ENCODE peak calls at places on chromosomes 6 and 20, in eight cellular contexts. One of them, this sample, is unnamed.

GRCh38 chr20:10447028-10447427 is 11.9 kb downstream of the SLX4IP start:
- DNase-seq in GM12865: peak; percentile 93
- DNase-seq in activated effector memory CD4-positive, alpha-beta T cell treated with Interleukin-2 at 50 U/mL for 16 hours: peak; percentile 29
- DNase-seq in dorsolateral prefrontal cortex: no peak
- DNase-seq in activated CD4-positive, alpha-beta memory T cell treated with anti-CD3 and anti-CD28 coated beads, Interleukin-2, amount 10 ng/mL, durations not matched to agents 7 days and 5 days: peak; percentile 69
- DNase-seq in activated T-cell treated with anti-CD3 and anti-CD28 coated beads, Interleukin-2, amount 50 U/mL, for 1 hour: no peak
- DNase-seq in D721Med: no peak
- DNase-seq in T47D: no peak
- DNase-seq in this sample: no peak

GRCh38 chr6:166402582-166403277 is 20.0 kb upstream of the MPC1 start:
- DNase-seq in GM12865: no peak
- DNase-seq in activated effector memory CD4-positive, alpha-beta T cell treated with Interleukin-2 at 50 U/mL for 16 hours: no peak
- DNase-seq in dorsolateral prefrontal cortex: no peak
- DNase-seq in activated CD4-positive, alpha-beta memory T cell treated with anti-CD3 and anti-CD28 coated beads, Interleukin-2, amount 10 ng/mL, durations not matched to agents 7 days and 5 days: peak; percentile 7
- DNase-seq in activated T-cell treated with anti-CD3 and anti-CD28 coated beads, Interleukin-2, amount 50 U/mL, for 1 hour: no peak
- DNase-seq in D721Med: no peak
- DNase-seq in T47D: no peak
- DNase-seq in this sample: no peak

GRCh38 chr6:151070666-151071065 is 169.1 kb upstream of the AKAP12 start:
- DNase-seq in GM12865: no peak
- DNase-seq in activated effector memory CD4-positive, alpha-beta T cell treated with Interleukin-2 at 50 U/mL for 16 hours: no peak
- DNase-seq in dorsolateral prefrontal cortex: no peak
- DNase-seq in activated CD4-positive, alpha-beta memory T cell treated with anti-CD3 and anti-CD28 coated beads, Interleukin-2, amount 10 ng/mL, durations not matched to agents 7 days and 5 days: peak; percentile 3
- DNase-seq in activated T-cell treated with anti-CD3 and anti-CD28 coated beads, Interleukin-2, amount 50 U/mL, for 1 hour: no peak
- DNase-seq in D721Med: no peak
- DNase-seq in T47D: no peak
- DNase-seq in this sample: no peak

GRCh38 chr6:158999154-158999668 is 791 bp downstream of the RSPH3 start:
- DNase-seq in GM12865: no peak
- DNase-seq in activated effector memory CD4-positive, alpha-beta T cell treated with Interleukin-2 at 50 U/mL for 16 hours: no peak
- DNase-seq in dorsolateral prefrontal cortex: no peak
- DNase-seq in activated CD4-positive, alpha-beta memory T cell treated with anti-CD3 and anti-CD28 coated beads, Interleukin-2, amount 10 ng/mL, durations not matched to agents 7 days and 5 days: no peak
- DNase-seq in activated T-cell treated with anti-CD3 and anti-CD28 coated beads, Interleukin-2, amount 50 U/mL, for 1 hour: no peak
- DNase-seq in D721Med: no peak
- DNase-seq in T47D: peak; percentile 4
- DNase-seq in this sample: no peak

GRCh38 chr6:32152414-32153251 is 894 bp upstream of the PRRT1 start:
- DNase-seq in GM12865: no peak
- DNase-seq in activated effector memory CD4-positive, alpha-beta T cell treated with Interleukin-2 at 50 U/mL for 16 hours: no peak
- DNase-seq in dorsolateral prefrontal cortex: no peak
- DNase-seq in activated CD4-positive, alpha-beta memory T cell treated with anti-CD3 and anti-CD28 coated beads, Interleukin-2, amount 10 ng/mL, durations not matched to agents 7 days and 5 days: no peak
- DNase-seq in activated T-cell treated with anti-CD3 and anti-CD28 coated beads, Interleukin-2, amount 50 U/mL, for 1 hour: no peak
- DNase-seq in D721Med: no peak
- DNase-seq in T47D: peak; percentile 42
- DNase-seq in this sample: no peak

GRCh38 chr6:52263709-52264320 is 19.5 kb upstream of the IL17F start:
- DNase-seq in GM12865: peak; percentile 78
- DNase-seq in activated effector memory CD4-positive, alpha-beta T cell treated with Interleukin-2 at 50 U/mL for 16 hours: peak; percentile 48
- DNase-seq in dorsolateral prefrontal cortex: no peak
- DNase-seq in activated CD4-positive, alpha-beta memory T cell treated with anti-CD3 and anti-CD28 coated beads, Interleukin-2, amount 10 ng/mL, durations not matched to agents 7 days and 5 days: peak; percentile 77
- DNase-seq in activated T-cell treated with anti-CD3 and anti-CD28 coated beads, Interleukin-2, amount 50 U/mL, for 1 hour: peak; percentile 71
- DNase-seq in D721Med: no peak
- DNase-seq in T47D: peak; percentile 68
- DNase-seq in this sample: no peak

GRCh38 chr6:31498748-31499147 is 803 bp downstream of the MICB start:
- DNase-seq in GM12865: no peak
- DNase-seq in activated effector memory CD4-positive, alpha-beta T cell treated with Interleukin-2 at 50 U/mL for 16 hours: no peak
- DNase-seq in dorsolateral prefrontal cortex: no peak
- DNase-seq in activated CD4-positive, alpha-beta memory T cell treated with anti-CD3 and anti-CD28 coated beads, Interleukin-2, amount 10 ng/mL, durations not matched to agents 7 days and 5 days: no peak
- DNase-seq in activated T-cell treated with anti-CD3 and anti-CD28 coated beads, Interleukin-2, amount 50 U/mL, for 1 hour: no peak
- DNase-seq in D721Med: no peak
- DNase-seq in T47D: peak; percentile 42
- DNase-seq in this sample: no peak

GRCh38 chr20:59583428-59584277 is 20.7 kb upstream of the PHACTR3 start:
- DNase-seq in GM12865: no peak
- DNase-seq in activated effector memory CD4-positive, alpha-beta T cell treated with Interleukin-2 at 50 U/mL for 16 hours: no peak
- DNase-seq in dorsolateral prefrontal cortex: no peak
- DNase-seq in activated CD4-positive, alpha-beta memory T cell treated with anti-CD3 and anti-CD28 coated beads, Interleukin-2, amount 10 ng/mL, durations not matched to agents 7 days and 5 days: no peak
- DNase-seq in activated T-cell treated with anti-CD3 and anti-CD28 coated beads, Interleukin-2, amount 50 U/mL, for 1 hour: no peak
- DNase-seq in D721Med: no peak
- DNase-seq in T47D: no peak
- DNase-seq in this sample: peak; percentile 90

GRCh38 chr6:5979650-5980427 is 26.9 kb downstream of the NRN1 start:
- DNase-seq in GM12865: no peak
- DNase-seq in activated effector memory CD4-positive, alpha-beta T cell treated with Interleukin-2 at 50 U/mL for 16 hours: no peak
- DNase-seq in dorsolateral prefrontal cortex: no peak
- DNase-seq in activated CD4-positive, alpha-beta memory T cell treated with anti-CD3 and anti-CD28 coated beads, Interleukin-2, amount 10 ng/mL, durations not matched to agents 7 days and 5 days: no peak
- DNase-seq in activated T-cell treated with anti-CD3 and anti-CD28 coated beads, Interleukin-2, amount 50 U/mL, for 1 hour: no peak
- DNase-seq in D721Med: no peak
- DNase-seq in T47D: no peak
- DNase-seq in this sample: no peak

GRCh38 chr6:128202169-128202765 is 301.4 kb upstream of the THEMIS start:
- DNase-seq in GM12865: no peak
- DNase-seq in activated effector memory CD4-positive, alpha-beta T cell treated with Interleukin-2 at 50 U/mL for 16 hours: no peak
- DNase-seq in dorsolateral prefrontal cortex: no peak
- DNase-seq in activated CD4-positive, alpha-beta memory T cell treated with anti-CD3 and anti-CD28 coated beads, Interleukin-2, amount 10 ng/mL, durations not matched to agents 7 days and 5 days: no peak
- DNase-seq in activated T-cell treated with anti-CD3 and anti-CD28 coated beads, Interleukin-2, amount 50 U/mL, for 1 hour: no peak
- DNase-seq in D721Med: no peak
- DNase-seq in T47D: no peak
- DNase-seq in this sample: no peak

GRCh38 chr6:43873806-43874714 is 104.0 kb downstream of the VEGFA start:
- DNase-seq in GM12865: no peak
- DNase-seq in activated effector memory CD4-positive, alpha-beta T cell treated with Interleukin-2 at 50 U/mL for 16 hours: no peak
- DNase-seq in dorsolateral prefrontal cortex: no peak
- DNase-seq in activated CD4-positive, alpha-beta memory T cell treated with anti-CD3 and anti-CD28 coated beads, Interleukin-2, amount 10 ng/mL, durations not matched to agents 7 days and 5 days: no peak
- DNase-seq in activated T-cell treated with anti-CD3 and anti-CD28 coated beads, Interleukin-2, amount 50 U/mL, for 1 hour: no peak
- DNase-seq in D721Med: no peak
- DNase-seq in T47D: no peak
- DNase-seq in this sample: no peak

GRCh38 chr20:63117151-63117550 is 98.8 kb downstream of the YTHDF1 start:
- DNase-seq in GM12865: no peak
- DNase-seq in activated effector memory CD4-positive, alpha-beta T cell treated with Interleukin-2 at 50 U/mL for 16 hours: no peak
- DNase-seq in dorsolateral prefrontal cortex: no peak
- DNase-seq in activated CD4-positive, alpha-beta memory T cell treated with anti-CD3 and anti-CD28 coated beads, Interleukin-2, amount 10 ng/mL, durations not matched to agents 7 days and 5 days: no peak
- DNase-seq in activated T-cell treated with anti-CD3 and anti-CD28 coated beads, Interleukin-2, amount 50 U/mL, for 1 hour: no peak
- DNase-seq in D721Med: no peak
- DNase-seq in T47D: no peak
- DNase-seq in this sample: no peak

GRCh38 chr20:3980260-3981131 is 34.9 kb downstream of the RNF24 start:
- DNase-seq in GM12865: peak; percentile 29
- DNase-seq in activated effector memory CD4-positive, alpha-beta T cell treated with Interleukin-2 at 50 U/mL for 16 hours: no peak
- DNase-seq in dorsolateral prefrontal cortex: no peak
- DNase-seq in activated CD4-positive, alpha-beta memory T cell treated with anti-CD3 and anti-CD28 coated beads, Interleukin-2, amount 10 ng/mL, durations not matched to agents 7 days and 5 days: peak; percentile 38
- DNase-seq in activated T-cell treated with anti-CD3 and anti-CD28 coated beads, Interleukin-2, amount 50 U/mL, for 1 hour: peak; percentile 30
- DNase-seq in D721Med: no peak
- DNase-seq in T47D: no peak
- DNase-seq in this sample: no peak

GRCh38 chr6:26403888-26404287 is 1.8 kb downstream of the BTN3A1 start:
- DNase-seq in GM12865: no peak
- DNase-seq in activated effector memory CD4-positive, alpha-beta T cell treated with Interleukin-2 at 50 U/mL for 16 hours: no peak
- DNase-seq in dorsolateral prefrontal cortex: no peak
- DNase-seq in activated CD4-positive, alpha-beta memory T cell treated with anti-CD3 and anti-CD28 coated beads, Interleukin-2, amount 10 ng/mL, durations not matched to agents 7 days and 5 days: no peak
- DNase-seq in activated T-cell treated with anti-CD3 and anti-CD28 coated beads, Interleukin-2, amount 50 U/mL, for 1 hour: no peak
- DNase-seq in D721Med: no peak
- DNase-seq in T47D: no peak
- DNase-seq in this sample: no peak

GRCh38 chr6:85675030-85675819 is 32.5 kb upstream of the SYNCRIP start:
- DNase-seq in GM12865: peak; percentile 32
- DNase-seq in activated effector memory CD4-positive, alpha-beta T cell treated with Interleukin-2 at 50 U/mL for 16 hours: no peak
- DNase-seq in dorsolateral prefrontal cortex: no peak
- DNase-seq in activated CD4-positive, alpha-beta memory T cell treated with anti-CD3 and anti-CD28 coated beads, Interleukin-2, amount 10 ng/mL, durations not matched to agents 7 days and 5 days: no peak
- DNase-seq in activated T-cell treated with anti-CD3 and anti-CD28 coated beads, Interleukin-2, amount 50 U/mL, for 1 hour: no peak
- DNase-seq in D721Med: no peak
- DNase-seq in T47D: no peak
- DNase-seq in this sample: no peak

GRCh38 chr20:3121955-3122610 is 37.6 kb upstream of the AVP start:
- DNase-seq in GM12865: no peak
- DNase-seq in activated effector memory CD4-positive, alpha-beta T cell treated with Interleukin-2 at 50 U/mL for 16 hours: no peak
- DNase-seq in dorsolateral prefrontal cortex: no peak
- DNase-seq in activated CD4-positive, alpha-beta memory T cell treated with anti-CD3 and anti-CD28 coated beads, Interleukin-2, amount 10 ng/mL, durations not matched to agents 7 days and 5 days: no peak
- DNase-seq in activated T-cell treated with anti-CD3 and anti-CD28 coated beads, Interleukin-2, amount 50 U/mL, for 1 hour: no peak
- DNase-seq in D721Med: no peak
- DNase-seq in T47D: no peak
- DNase-seq in this sample: no peak

GRCh38 chr20:2133318-2134183 is 31.9 kb downstream of the STK35 start:
- DNase-seq in GM12865: no peak
- DNase-seq in activated effector memory CD4-positive, alpha-beta T cell treated with Interleukin-2 at 50 U/mL for 16 hours: no peak
- DNase-seq in dorsolateral prefrontal cortex: no peak
- DNase-seq in activated CD4-positive, alpha-beta memory T cell treated with anti-CD3 and anti-CD28 coated beads, Interleukin-2, amount 10 ng/mL, durations not matched to agents 7 days and 5 days: no peak
- DNase-seq in activated T-cell treated with anti-CD3 and anti-CD28 coated beads, Interleukin-2, amount 50 U/mL, for 1 hour: no peak
- DNase-seq in D721Med: no peak
- DNase-seq in T47D: no peak
- DNase-seq in this sample: no peak

GRCh38 chr6:75381878-75382633 is 97.5 kb upstream of the TMEM30A start:
- DNase-seq in GM12865: no peak
- DNase-seq in activated effector memory CD4-positive, alpha-beta T cell treated with Interleukin-2 at 50 U/mL for 16 hours: no peak
- DNase-seq in dorsolateral prefrontal cortex: no peak
- DNase-seq in activated CD4-positive, alpha-beta memory T cell treated with anti-CD3 and anti-CD28 coated beads, Interleukin-2, amount 10 ng/mL, durations not matched to agents 7 days and 5 days: no peak
- DNase-seq in activated T-cell treated with anti-CD3 and anti-CD28 coated beads, Interleukin-2, amount 50 U/mL, for 1 hour: no peak
- DNase-seq in D721Med: no peak
- DNase-seq in T47D: no peak
- DNase-seq in this sample: no peak

GRCh38 chr6:1388927-1389790 is at the start of gene FOXF2:
- DNase-seq in GM12865: no peak
- DNase-seq in activated effector memory CD4-positive, alpha-beta T cell treated with Interleukin-2 at 50 U/mL for 16 hours: no peak
- DNase-seq in dorsolateral prefrontal cortex: no peak
- DNase-seq in activated CD4-positive, alpha-beta memory T cell treated with anti-CD3 and anti-CD28 coated beads, Interleukin-2, amount 10 ng/mL, durations not matched to agents 7 days and 5 days: no peak
- DNase-seq in activated T-cell treated with anti-CD3 and anti-CD28 coated beads, Interleukin-2, amount 50 U/mL, for 1 hour: no peak
- DNase-seq in D721Med: no peak
- DNase-seq in T47D: no peak
- DNase-seq in this sample: peak; percentile 85

GRCh38 chr20:14069796-14070195 is 74.5 kb downstream of the MACROD2 start:
- DNase-seq in GM12865: no peak
- DNase-seq in activated effector memory CD4-positive, alpha-beta T cell treated with Interleukin-2 at 50 U/mL for 16 hours: no peak
- DNase-seq in dorsolateral prefrontal cortex: no peak
- DNase-seq in activated CD4-positive, alpha-beta memory T cell treated with anti-CD3 and anti-CD28 coated beads, Interleukin-2, amount 10 ng/mL, durations not matched to agents 7 days and 5 days: no peak
- DNase-seq in activated T-cell treated with anti-CD3 and anti-CD28 coated beads, Interleukin-2, amount 50 U/mL, for 1 hour: no peak
- DNase-seq in D721Med: no peak
- DNase-seq in T47D: no peak
- DNase-seq in this sample: no peak

GRCh38 chr6:71012871-71013456 is 56.1 kb upstream of the B3GAT2 start:
- DNase-seq in GM12865: peak; percentile 66
- DNase-seq in activated effector memory CD4-positive, alpha-beta T cell treated with Interleukin-2 at 50 U/mL for 16 hours: no peak
- DNase-seq in dorsolateral prefrontal cortex: no peak
- DNase-seq in activated CD4-positive, alpha-beta memory T cell treated with anti-CD3 and anti-CD28 coated beads, Interleukin-2, amount 10 ng/mL, durations not matched to agents 7 days and 5 days: no peak
- DNase-seq in activated T-cell treated with anti-CD3 and anti-CD28 coated beads, Interleukin-2, amount 50 U/mL, for 1 hour: no peak
- DNase-seq in D721Med: no peak
- DNase-seq in T47D: peak; percentile 81
- DNase-seq in this sample: no peak

GRCh38 chr6:140079328-140079727 is 704.9 kb upstream of the CITED2 start:
- DNase-seq in GM12865: no peak
- DNase-seq in activated effector memory CD4-positive, alpha-beta T cell treated with Interleukin-2 at 50 U/mL for 16 hours: no peak
- DNase-seq in dorsolateral prefrontal cortex: no peak
- DNase-seq in activated CD4-positive, alpha-beta memory T cell treated with anti-CD3 and anti-CD28 coated beads, Interleukin-2, amount 10 ng/mL, durations not matched to agents 7 days and 5 days: no peak
- DNase-seq in activated T-cell treated with anti-CD3 and anti-CD28 coated beads, Interleukin-2, amount 50 U/mL, for 1 hour: no peak
- DNase-seq in D721Med: no peak
- DNase-seq in T47D: no peak
- DNase-seq in this sample: no peak

GRCh38 chr6:26360451-26361416 is 4.3 kb upstream of the BTN3A2 start:
- DNase-seq in GM12865: peak; percentile 91
- DNase-seq in activated effector memory CD4-positive, alpha-beta T cell treated with Interleukin-2 at 50 U/mL for 16 hours: peak; percentile 3
- DNase-seq in dorsolateral prefrontal cortex: no peak
- DNase-seq in activated CD4-positive, alpha-beta memory T cell treated with anti-CD3 and anti-CD28 coated beads, Interleukin-2, amount 10 ng/mL, durations not matched to agents 7 days and 5 days: no peak
- DNase-seq in activated T-cell treated with anti-CD3 and anti-CD28 coated beads, Interleukin-2, amount 50 U/mL, for 1 hour: no peak
- DNase-seq in D721Med: no peak
- DNase-seq in T47D: no peak
- DNase-seq in this sample: no peak

GRCh38 chr6:98875375-98875774 is 41.0 kb downstream of the POU3F2 start:
- DNase-seq in GM12865: no peak
- DNase-seq in activated effector memory CD4-positive, alpha-beta T cell treated with Interleukin-2 at 50 U/mL for 16 hours: no peak
- DNase-seq in dorsolateral prefrontal cortex: no peak
- DNase-seq in activated CD4-positive, alpha-beta memory T cell treated with anti-CD3 and anti-CD28 coated beads, Interleukin-2, amount 10 ng/mL, durations not matched to agents 7 days and 5 days: no peak
- DNase-seq in activated T-cell treated with anti-CD3 and anti-CD28 coated beads, Interleukin-2, amount 50 U/mL, for 1 hour: no peak
- DNase-seq in D721Med: no peak
- DNase-seq in T47D: no peak
- DNase-seq in this sample: no peak

GRCh38 chr6:31794866-31795615 is 511 bp downstream of the VARS1 start:
- DNase-seq in GM12865: no peak
- DNase-seq in activated effector memory CD4-positive, alpha-beta T cell treated with Interleukin-2 at 50 U/mL for 16 hours: no peak
- DNase-seq in dorsolateral prefrontal cortex: no peak
- DNase-seq in activated CD4-positive, alpha-beta memory T cell treated with anti-CD3 and anti-CD28 coated beads, Interleukin-2, amount 10 ng/mL, durations not matched to agents 7 days and 5 days: no peak
- DNase-seq in activated T-cell treated with anti-CD3 and anti-CD28 coated beads, Interleukin-2, amount 50 U/mL, for 1 hour: peak; percentile 34
- DNase-seq in D721Med: no peak
- DNase-seq in T47D: no peak
- DNase-seq in this sample: no peak

GRCh38 chr20:43292221-43292620 is 102.5 kb upstream of the PTPRT start:
- DNase-seq in GM12865: no peak
- DNase-seq in activated effector memory CD4-positive, alpha-beta T cell treated with Interleukin-2 at 50 U/mL for 16 hours: no peak
- DNase-seq in dorsolateral prefrontal cortex: no peak
- DNase-seq in activated CD4-positive, alpha-beta memory T cell treated with anti-CD3 and anti-CD28 coated beads, Interleukin-2, amount 10 ng/mL, durations not matched to agents 7 days and 5 days: no peak
- DNase-seq in activated T-cell treated with anti-CD3 and anti-CD28 coated beads, Interleukin-2, amount 50 U/mL, for 1 hour: no peak
- DNase-seq in D721Med: no peak
- DNase-seq in T47D: no peak
- DNase-seq in this sample: no peak